ENCODE peak calls at places on chromosome 1, in ten cellular contexts. N is H7; F is hypothalamus; D is stimulated activated CD8-positive, alpha-beta memory T cell treated with anti-CD3 and anti-CD28 coated beads, Interleukin-15, amount 100 ng/mL, for 1 hour; A is dorsolateral prefrontal cortex; M is stimulated activated CD4-positive, alpha-beta T cell treated with anti-CD3 and anti-CD28 coated beads, Interleukin-2, amount 100 ng/mL, for 24 hours; I is naive thymus-derived CD8-positive, alpha-beta T cell; R is CD8-positive, alpha-beta memory T cell; X is fibroblast of pulmonary artery; L is HuH-7.5. V is an unnamed sample.

GRCh38 chr1:116168277-116169032 is 57.3 kb downstream of the MAB21L3 start:
- DNase-seq in N (peak; percentile 92), F (peak; percentile 49), D (peak; percentile 66), A (peak; percentile 80), M (peak; percentile 89), I (peak; percentile 82), R (peak; percentile 81), X (peak; percentile 70), L (peak; percentile 63), V (peak; percentile 48)

GRCh38 chr1:178862416-178862815 is 8.5 kb downstream of the ANGPTL1 start:
- DNase-seq in N (no peak), F (no peak), D (no peak), A (no peak), M (no peak), I (no peak), R (no peak), X (no peak), L (no peak), V (no peak)

GRCh38 chr1:36207339-36207738 is 16.9 kb upstream of the THRAP3 start:
- DNase-seq in N (peak; percentile 62), F (peak; percentile 54), D (no peak), A (no peak), M (no peak), I (no peak), R (no peak), X (peak; percentile 72), L (no peak), V (no peak)

GRCh38 chr1:109529895-109530456 is 9.7 kb upstream of the GPR61 start:
- DNase-seq in N (no peak), F (no peak), D (no peak), A (no peak), M (no peak), I (no peak), R (no peak), X (no peak), L (no peak), V (no peak)

GRCh38 chr1:177857285-177857684 is 112.6 kb downstream of the SEC16B start:
- DNase-seq in N (no peak), F (no peak), D (no peak), A (no peak), M (no peak), I (no peak), R (no peak), X (no peak), L (no peak), V (no peak)

GRCh38 chr1:206463911-206464310 is 6.4 kb upstream of the IKBKE start:
- DNase-seq in N (no peak), F (no peak), D (no peak), A (no peak), M (no peak), I (no peak), R (no peak), X (no peak), L (no peak), V (no peak)

GRCh38 chr1:6588128-6588892 is 8.5 kb downstream of the ZBTB48 start:
- DNase-seq in N (peak; percentile 54), F (no peak), D (no peak), A (no peak), M (no peak), I (no peak), R (no peak), X (no peak), L (no peak), V (no peak)

GRCh38 chr1:17696417-17697301 is 58.5 kb upstream of the ACTL8 start:
- DNase-seq in N (peak; percentile 87), F (no peak), D (no peak), A (peak; percentile 60), M (no peak), I (no peak), R (no peak), X (peak; percentile 88), L (no peak), V (peak; percentile 59)

GRCh38 chr1:233725423-233725822 is 111.5 kb downstream of the KCNK1 start:
- DNase-seq in N (peak; percentile 13), F (no peak), D (no peak), A (no peak), M (no peak), I (no peak), R (no peak), X (no peak), L (no peak), V (no peak)

GRCh38 chr1:62381831-62382505 is 54.9 kb upstream of the USP1 start:
- DNase-seq in N (no peak), F (no peak), D (no peak), A (no peak), M (no peak), I (no peak), R (no peak), X (no peak), L (no peak), V (no peak)

GRCh38 chr1:59020151-59020997 is 236.5 kb upstream of the JUN start:
- DNase-seq in N (no peak), F (peak; percentile 5), D (peak; percentile 8), A (no peak), M (peak; percentile 32), I (peak; percentile 13), R (peak; percentile 44), X (peak; percentile 74), L (no peak), V (no peak)

GRCh38 chr1:51535006-51535592 is 16.0 kb upstream of the EPS15 start:
- DNase-seq in N (peak; percentile 60), F (peak; percentile 15), D (no peak), A (peak; percentile 67), M (peak; percentile 36), I (no peak), R (peak; percentile 12), X (peak; percentile 92), L (peak; percentile 18), V (peak; percentile 43)

GRCh38 chr1:225603538-225604354 is 49.2 kb downstream of the ENAH start:
- DNase-seq in N (no peak), F (no peak), D (no peak), A (no peak), M (no peak), I (no peak), R (no peak), X (peak; percentile 64), L (no peak), V (peak; percentile 37)

GRCh38 chr1:50427818-50428779 is 4.9 kb upstream of the DMRTA2 start:
- DNase-seq in N (peak; percentile 83), F (no peak), D (no peak), A (no peak), M (no peak), I (no peak), R (no peak), X (no peak), L (no peak), V (no peak)

GRCh38 chr1:217469983-217470382 is 160.9 kb downstream of the GPATCH2 start:
- DNase-seq in N (no peak), F (no peak), D (no peak), A (no peak), M (no peak), I (no peak), R (no peak), X (no peak), L (no peak), V (no peak)

GRCh38 chr1:203340112-203340804 is 10.7 kb downstream of the FMOD start:
- DNase-seq in N (peak; percentile 91), F (peak; percentile 42), D (no peak), A (peak; percentile 79), M (peak; percentile 58), I (peak; percentile 52), R (peak; percentile 64), X (peak; percentile 89), L (peak; percentile 91), V (peak; percentile 79)

V was measured in A549.